ENCODE peak calls at places on chromosomes 11 and 22, in six cellular contexts. T is IMR-90, U is neuronal stem cell, D is H1, N is H9, F is mesenchymal stem cell. E is an unnamed sample. For H3K4me1, the result is how much of the 10 kb centered on the place peaks cover.

GRCh38 chr11:111976614-111977140 is 39.5 kb downstream of the DIXDC1 start:
- DNase-seq in T (no peak), U (peak), D (peak), N (no peak), F (no peak), E (peak)

GRCh38 chr11:5684627-5685362 is at the start of gene TRIM5:
- DNase-seq in T (peak), U (peak), D (peak), N (peak), F (peak), E (peak)

GRCh38 chr22:19554834-19555404 is 30.7 kb upstream of the CLDN5 start:
- DNase-seq in T (peak), U (peak), D (peak), N (peak), F (peak), E (peak)

GRCh38 chr22:32338757-32339156 is 18.9 kb upstream of the RFPL3 start:
- DNase-seq in T (no peak), U (no peak), D (no peak), N (no peak), F (no peak), E (no peak)

GRCh38 chr11:125374398-125374797 is 121.7 kb downstream of the FEZ1 start:
- DNase-seq in T (no peak), U (no peak), D (no peak), N (no peak), F (no peak), E (no peak)

GRCh38 chr11:8329961-8330361 is 66.3 kb upstream of the LMO1 start:
- DNase-seq in T (no peak), U (no peak), D (no peak), N (peak), F (no peak), E (no peak)

GRCh38 chr11:71086687-71087258 is 165.6 kb downstream of the SHANK2 start:
- DNase-seq in T (peak), U (peak), D (peak), N (peak), F (peak), E (peak)

GRCh38 chr11:77206264-77207018 is 78.4 kb downstream of the MYO7A start:
- DNase-seq in T (no peak), U (no peak), D (no peak), N (no peak), F (no peak), E (no peak)

GRCh38 chr11:18239655-18240054 is 3.1 kb upstream of the SAA4 start:
- DNase-seq in T (no peak), U (no peak), D (no peak), N (no peak), F (no peak), E (no peak)

GRCh38 chr11:128890543-128891409 is at the start of gene KCNJ5:
- DNase-seq in T (no peak), U (no peak), D (peak), N (peak), F (peak), E (no peak)

DNA sequence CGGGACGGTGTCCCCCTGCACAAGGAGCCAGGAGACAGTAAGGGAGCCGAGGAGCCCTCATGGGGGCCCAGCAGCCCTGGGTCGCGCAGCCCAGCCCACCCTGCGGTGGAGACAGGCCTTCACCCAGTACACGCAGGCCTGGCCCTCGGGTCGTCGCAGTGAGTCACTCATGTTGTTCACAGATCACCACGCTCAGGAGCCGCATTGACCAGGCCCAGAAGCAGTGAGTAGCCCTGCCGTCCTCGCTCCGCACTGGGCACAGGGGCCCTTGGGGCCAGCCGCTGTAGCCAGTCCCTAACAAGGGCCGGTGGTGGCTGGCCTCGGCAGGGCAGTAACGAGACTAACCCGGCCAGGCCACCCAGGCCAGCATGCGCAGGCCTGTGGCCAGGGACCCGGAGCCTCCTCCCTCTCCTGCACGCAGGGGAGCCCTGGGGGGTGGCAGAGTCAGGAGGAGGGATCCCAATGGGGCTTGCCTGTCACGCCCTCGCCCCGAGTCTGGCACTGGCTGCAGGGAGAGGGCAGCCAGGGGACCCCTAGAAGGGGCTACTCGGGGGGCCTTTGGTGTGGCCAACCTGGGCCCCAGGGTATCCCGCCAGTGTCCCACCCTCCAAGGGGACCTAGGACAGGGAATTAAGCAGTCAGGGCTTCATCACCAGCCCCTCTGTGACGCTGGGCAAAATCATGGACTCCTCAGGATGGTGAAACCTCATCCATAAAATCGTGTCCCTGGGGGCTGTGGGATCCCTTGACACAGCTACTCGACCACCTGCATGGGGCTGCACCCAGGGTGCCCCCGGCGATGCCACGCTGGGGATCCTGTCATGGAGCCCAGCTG is 10.1 kb upstream of the MRPL23 start:
- DNase-seq in T (no peak), U (no peak), D (peak), N (no peak), F (no peak), E (no peak)
- H3K14ac ChIP-seq in T (no peak), U (peak), D (no peak), N (no peak), F (no peak), E (no peak)

GRCh38 chr11:62544521-62545436 is 1.8 kb downstream of the AHNAK start:
- DNase-seq in T (no peak), U (no peak), D (no peak), N (no peak), F (peak), E (peak)

GRCh38 chr11:62542111-62542745 is 4.4 kb downstream of the AHNAK start:
- DNase-seq in T (peak), U (no peak), D (peak), N (no peak), F (no peak), E (no peak)

GRCh38 chr11:62542750-62543567 is 3.6 kb downstream of the AHNAK start:
- DNase-seq in T (peak), U (peak), D (peak), N (peak), F (peak), E (peak)

GRCh38 chr11:62545437-62546243 is 966 bp downstream of the AHNAK start:
- DNase-seq in T (peak), U (peak), D (peak), N (peak), F (peak), E (peak)

GRCh38 chr11:62543680-62544444 is 2.7 kb downstream of the AHNAK start:
- DNase-seq in T (no peak), U (no peak), D (no peak), N (no peak), F (peak), E (no peak)
- H3K4me1 ChIP-seq in T (under half), U (under half), D (under half), N (under half), F (under half), E (under half)

GRCh38 chr22:36640106-36640672 is 63.4 kb downstream of the CACNG2 start:
- DNase-seq in T (no peak), U (no peak), D (no peak), N (no peak), F (no peak), E (no peak)
- H3K14ac ChIP-seq in T (no peak), U (no peak), D (no peak), N (no peak), F (no peak), E (no peak)

GRCh38 chr11:87228820-87229219 is 191.1 kb downstream of the TMEM135 start:
- DNase-seq in T (no peak), U (no peak), D (no peak), N (no peak), F (no peak), E (no peak)
- H3K4me1 ChIP-seq in T (under half), U (under half), D (under half), N (under half), F (under half), E (under half)

GRCh38 chr11:12885717-12886226 is 123.3 kb upstream of the RASSF10 start:
- DNase-seq in T (no peak), U (no peak), D (no peak), N (no peak), F (no peak), E (no peak)

GRCh38 chr11:12882670-12883069 is 126.4 kb upstream of the RASSF10 start:
- DNase-seq in T (no peak), U (no peak), D (no peak), N (no peak), F (no peak), E (no peak)

GRCh38 chr11:12886508-12886907 is 122.6 kb upstream of the RASSF10 start:
- DNase-seq in T (no peak), U (no peak), D (no peak), N (no peak), F (no peak), E (no peak)

GRCh38 chr11:12888525-12889158 is 120.5 kb upstream of the RASSF10 start:
- DNase-seq in T (peak), U (peak), D (peak), N (peak), F (peak), E (peak)

GRCh38 chr11:12884751-12885318 is 124.3 kb upstream of the RASSF10 start:
- DNase-seq in T (no peak), U (no peak), D (no peak), N (no peak), F (peak), E (peak)
- H3K14ac ChIP-seq in T (no peak), U (no peak), D (no peak), N (no peak), F (no peak), E (no peak)

GRCh38 chr11:96017872-96018271 is 94.0 kb upstream of the MTMR2 start:
- DNase-seq in T (no peak), U (no peak), D (no peak), N (no peak), F (peak), E (no peak)

GRCh38 chr11:96014234-96014633 is 90.3 kb upstream of the MTMR2 start:
- DNase-seq in T (peak), U (peak), D (no peak), N (no peak), F (peak), E (no peak)

GRCh38 chr11:96019271-96019670 is 95.4 kb upstream of the MTMR2 start:
- DNase-seq in T (no peak), U (no peak), D (no peak), N (no peak), F (no peak), E (no peak)

GRCh38 chr11:96015911-96016565 is 92.1 kb upstream of the MTMR2 start:
- DNase-seq in T (no peak), U (no peak), D (no peak), N (peak), F (no peak), E (no peak)

GRCh38 chr11:96016978-96017502 is 93.1 kb upstream of the MTMR2 start:
- DNase-seq in T (no peak), U (no peak), D (no peak), N (no peak), F (no peak), E (no peak)
- H3K4me1 ChIP-seq in T (under half), U (under half), D (under half), N (under half), F (under half), E (under half)

E was measured in trophoblast cell.